ENCODE peak calls at places on chromosomes 5 and 9, in seven cellular contexts. K is aorta, C is BE2C, T is upper lobe of left lung, Z is spleen, P is sigmoid colon, W is HAP-1. X is an unnamed sample. For H3K4me1, the result is how much of the 10 kb centered on the place peaks cover.

GRCh38 chr5:68240771-68241170 is 25.2 kb downstream of the PIK3R1 start:
- DNase-seq in K (no peak), C (no peak), T (no peak), Z (no peak), P (no peak), W (no peak), X (no peak)

GRCh38 chr9:9747787-9748186 is 865.0 kb downstream of the PTPRD start:
- DNase-seq in K (no peak), C (no peak), T (no peak), Z (no peak), P (no peak), W (no peak), X (no peak)

GRCh38 chr5:106876665-106877194 is 794.0 kb downstream of the EFNA5 start:
- DNase-seq in K (no peak), C (no peak), T (no peak), Z (no peak), P (no peak), W (no peak), X (no peak)

GRCh38 chr5:105882956-105883481 is 1787.7 kb downstream of the EFNA5 start:
- DNase-seq in K (no peak), C (no peak), T (no peak), Z (peak), P (no peak), W (no peak), X (no peak)

GRCh38 chr5:108642170-108642906 is 105.4 kb upstream of the FER start:
- DNase-seq in K (no peak), C (peak), T (peak), Z (no peak), P (no peak), W (peak), X (peak)

GRCh38 chr9:19185191-19185590 is 45.3 kb upstream of the DENND4C start:
- DNase-seq in K (no peak), C (no peak), T (no peak), Z (no peak), P (no peak), W (no peak), X (no peak)

GRCh38 chr5:174910245-174910737 is 185.9 kb downstream of the MSX2 start:
- DNase-seq in K (peak), C (peak), T (peak), Z (peak), P (peak), W (peak), X (peak)

GRCh38 chr5:89327621-89328020 is 444.6 kb upstream of the MEF2C start:
- DNase-seq in K (no peak), C (no peak), T (no peak), Z (no peak), P (no peak), W (no peak), X (no peak)

GRCh38 chr5:174344335-174344734 is 298.8 kb downstream of the NSG2 start:
- DNase-seq in K (no peak), C (no peak), T (no peak), Z (no peak), P (no peak), W (no peak), X (no peak)

GRCh38 chr5:124889522-124889828 is 143.0 kb upstream of the ZNF608 start:
- DNase-seq in K (no peak), C (no peak), T (no peak), Z (no peak), P (no peak), W (no peak), X (no peak)

GRCh38 chr9:107119294-107119693 is 163.8 kb upstream of the RAD23B start:
- DNase-seq in K (no peak), C (no peak), T (no peak), Z (no peak), P (no peak), W (no peak), X (no peak)

GRCh38 chr5:115685966-115686691 is 60.3 kb upstream of the TMED7 start:
- DNase-seq in K (no peak), C (peak), T (no peak), Z (no peak), P (peak), W (peak), X (no peak)

GRCh38 chr5:74667396-74667795 is 17.6 kb upstream of the HEXB start:
- DNase-seq in K (no peak), C (no peak), T (no peak), Z (no peak), P (no peak), W (no peak), X (no peak)

GRCh38 chr5:120150770-120151169 is 313.3 kb upstream of the PRR16 start:
- DNase-seq in K (no peak), C (no peak), T (no peak), Z (no peak), P (no peak), W (no peak), X (no peak)

GRCh38 chr5:2553611-2554010 is 197.9 kb downstream of the IRX2 start:
- DNase-seq in K (no peak), C (no peak), T (no peak), Z (no peak), P (no peak), W (no peak), X (no peak)

GRCh38 chr5:65816729-65817128 is 94.7 kb downstream of the NLN start:
- DNase-seq in K (no peak), C (no peak), T (no peak), Z (no peak), P (no peak), W (no peak), X (no peak)

GRCh38 chr5:7910738-7911428 is 41.9 kb downstream of the MTRR start:
- DNase-seq in K (no peak), C (no peak), T (no peak), Z (no peak), P (no peak), W (no peak), X (no peak)

GRCh38 chr9:32589083-32589713 is 16.2 kb upstream of the NDUFB6 start:
- DNase-seq in K (no peak), C (no peak), T (no peak), Z (no peak), P (no peak), W (peak), X (peak)

GRCh38 chr5:37668524-37669047 is 171.3 kb downstream of the GDNF start:
- DNase-seq in K (peak), C (no peak), T (peak), Z (no peak), P (peak), W (no peak), X (no peak)

GRCh38 chr9:121326130-121326838 is 43.8 kb downstream of the STOM start:
- DNase-seq in K (peak), C (peak), T (peak), Z (peak), P (peak), W (no peak), X (no peak)

GRCh38 chr9:71755869-71756268 is 12.4 kb downstream of the CEMIP2 start:
- DNase-seq in K (no peak), C (no peak), T (no peak), Z (no peak), P (no peak), W (no peak), X (no peak)

GRCh38 chr9:122334916-122335315 is 35.9 kb upstream of the PTGS1 start:
- DNase-seq in K (no peak), C (no peak), T (no peak), Z (no peak), P (no peak), W (no peak), X (no peak)

GRCh38 chr5:172823840-172824362 is 10.2 kb upstream of the ERGIC1 start:
- DNase-seq in K (peak), C (no peak), T (no peak), Z (no peak), P (no peak), W (no peak), X (no peak)

GRCh38 chr5:113450366-113451328 is 15.9 kb upstream of the TSSK1B start:
- DNase-seq in K (no peak), C (no peak), T (no peak), Z (no peak), P (no peak), W (no peak), X (no peak)

GRCh38 chr9:89659473-89660256 is 54.9 kb downstream of the GADD45G start:
- DNase-seq in K (no peak), C (no peak), T (no peak), Z (peak), P (peak), W (no peak), X (no peak)

GRCh38 chr5:138065102-138065501 is 18.7 kb upstream of the WNT8A start:
- DNase-seq in K (no peak), C (peak), T (no peak), Z (no peak), P (no peak), W (no peak), X (no peak)

GRCh38 chr5:15791274-15791673 is 291.3 kb downstream of the FBXL7 start:
- DNase-seq in K (no peak), C (no peak), T (no peak), Z (no peak), P (no peak), W (no peak), X (no peak)

GRCh38 chr5:138095100-138095907 is 11.5 kb downstream of the WNT8A start:
- DNase-seq in K (no peak), C (no peak), T (no peak), Z (no peak), P (no peak), W (peak), X (no peak)

GRCh38 chr9:110952018-110952864 is 86.0 kb downstream of the LPAR1 start:
- DNase-seq in K (no peak), C (no peak), T (no peak), Z (no peak), P (no peak), W (no peak), X (no peak)

GRCh38 chr5:147613359-147613758 is 103.5 kb upstream of the DPYSL3 start:
- DNase-seq in K (no peak), C (no peak), T (no peak), Z (no peak), P (no peak), W (no peak), X (no peak)

GRCh38 chr5:131756942-131757341 is 39.9 kb downstream of the FNIP1 start:
- DNase-seq in K (no peak), C (no peak), T (no peak), Z (no peak), P (no peak), W (no peak), X (no peak)

GRCh38 chr9:100222674-100223073 is 123.6 kb downstream of the INVS start:
- DNase-seq in K (no peak), C (no peak), T (no peak), Z (no peak), P (no peak), W (peak), X (no peak)

GRCh38 chr5:168779333-168779732 is 200.2 kb upstream of the PANK3 start:
- DNase-seq in K (no peak), C (no peak), T (no peak), Z (no peak), P (no peak), W (no peak), X (no peak)

GRCh38 chr5:104444656-104445055 is 882.1 kb upstream of the NUDT12 start:
- DNase-seq in K (no peak), C (no peak), T (no peak), Z (no peak), P (no peak), W (no peak), X (no peak)

GRCh38 chr5:22908129-22908528 is 55.0 kb upstream of the CDH12 start:
- DNase-seq in K (no peak), C (no peak), T (no peak), Z (no peak), P (no peak), W (no peak), X (no peak)

GRCh38 chr5:6750142-6750840 is 37.1 kb downstream of the TENT4A start:
- DNase-seq in K (no peak), C (no peak), T (no peak), Z (peak), P (peak), W (no peak), X (no peak)

GRCh38 chr5:175784230-175784629 is 87.1 kb upstream of the CPLX2 start:
- DNase-seq in K (no peak), C (no peak), T (no peak), Z (no peak), P (no peak), W (no peak), X (no peak)

GRCh38 chr5:148005788-148006520 is 57.8 kb upstream of the SPINK5 start:
- DNase-seq in K (no peak), C (peak), T (no peak), Z (no peak), P (no peak), W (peak), X (no peak)

GRCh38 chr9:131734165-131734610 is 5.7 kb downstream of the RAPGEF1 start:
- DNase-seq in K (peak), C (peak), T (peak), Z (peak), P (no peak), W (no peak), X (peak)
- H3K4me1 ChIP-seq in K (under half), C (under half), T (half or more), Z (half or more), P (half or more), W (under half), X (half or more)

DNA sequence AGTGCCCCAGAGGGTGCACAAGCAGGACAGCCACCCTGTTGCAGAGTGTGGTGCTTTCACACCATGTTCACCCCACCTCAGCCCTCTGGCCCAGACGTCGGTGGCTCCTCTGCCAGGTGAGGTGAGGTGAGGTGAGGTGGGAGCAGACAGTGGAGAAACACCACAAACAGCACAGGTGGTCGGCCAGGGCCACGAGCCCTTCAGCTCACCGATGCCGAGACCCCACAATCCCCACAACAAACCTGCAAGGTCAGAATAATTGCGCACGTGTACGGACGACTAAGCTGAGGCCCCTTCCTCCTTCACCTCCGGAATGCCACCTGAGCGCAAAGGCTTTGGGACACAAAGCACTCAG is 10.5 kb downstream of the BRD3 start:
- DNase-seq in K (peak), C (no peak), T (no peak), Z (peak), P (no peak), W (no peak), X (no peak)
- H3K4me1 ChIP-seq in K (under half), C (under half), T (half or more), Z (half or more), P (half or more), W (under half), X (under half)

GRCh38 chr9:79661926-79662552 is 90.3 kb downstream of the TLE4 start:
- DNase-seq in K (no peak), C (no peak), T (no peak), Z (no peak), P (no peak), W (no peak), X (no peak)

GRCh38 chr9:79660615-79661014 is 88.8 kb downstream of the TLE4 start:
- DNase-seq in K (no peak), C (peak), T (no peak), Z (no peak), P (no peak), W (no peak), X (no peak)

GRCh38 chr9:79663299-79663698 is 91.5 kb downstream of the TLE4 start:
- DNase-seq in K (no peak), C (no peak), T (no peak), Z (no peak), P (no peak), W (peak), X (no peak)

GRCh38 chr9:79662553-79662956 is 90.8 kb downstream of the TLE4 start:
- DNase-seq in K (no peak), C (no peak), T (no peak), Z (no peak), P (no peak), W (peak), X (no peak)

GRCh38 chr9:79661279-79661678 is 89.5 kb downstream of the TLE4 start:
- DNase-seq in K (no peak), C (no peak), T (no peak), Z (no peak), P (no peak), W (no peak), X (no peak)
- H3K4me1 ChIP-seq in K (under half), C (under half), T (under half), Z (under half), P (under half), W (under half), X (under half)

GRCh38 chr5:180801596-180802324 is 846 bp downstream of the MGAT1 start:
- DNase-seq in K (no peak), C (no peak), T (no peak), Z (peak), P (peak), W (no peak), X (no peak)

GRCh38 chr5:180804129-180804601 is 1.6 kb upstream of the MGAT1 start:
- DNase-seq in K (no peak), C (no peak), T (no peak), Z (peak), P (peak), W (no peak), X (no peak)

GRCh38 chr5:180806351-180807011 is 3.9 kb upstream of the MGAT1 start:
- DNase-seq in K (no peak), C (peak), T (peak), Z (no peak), P (peak), W (no peak), X (no peak)

GRCh38 chr5:180802325-180803180 is at the start of gene MGAT1:
- DNase-seq in K (peak), C (peak), T (peak), Z (peak), P (peak), W (peak), X (peak)

GRCh38 chr5:180803181-180804128 is 849 bp upstream of the MGAT1 start:
- DNase-seq in K (peak), C (no peak), T (peak), Z (peak), P (peak), W (no peak), X (peak)
- H3K4me1 ChIP-seq in K (under half), C (under half), T (half or more), Z (half or more), P (half or more), W (under half), X (half or more)

GRCh38 chr5:139708434-139708849 is 60.3 kb downstream of the CXXC5 start:
- DNase-seq in K (no peak), C (no peak), T (no peak), Z (no peak), P (no peak), W (no peak), X (no peak)
- H3K4me1 ChIP-seq in K (under half), C (under half), T (under half), Z (under half), P (under half), W (under half), X (under half)

DNA sequence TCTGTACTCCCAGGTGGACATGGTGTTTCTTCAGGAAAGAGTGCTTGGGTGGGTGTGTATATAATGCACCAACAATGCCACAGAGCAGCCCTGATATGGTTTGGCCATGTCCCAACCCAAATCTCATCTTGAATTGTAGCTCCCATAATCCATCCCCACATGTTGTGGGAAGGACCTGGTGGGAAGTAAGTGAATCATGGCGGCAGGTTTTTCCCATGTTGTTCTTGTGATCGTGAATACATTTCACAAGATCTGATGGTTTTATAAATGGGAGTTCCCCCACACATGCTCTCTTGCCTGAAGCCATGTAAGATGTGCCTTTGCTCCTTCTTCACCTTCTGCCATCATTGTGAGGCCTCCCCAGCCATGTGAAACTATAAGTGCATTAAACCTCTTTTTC is 158.5 kb downstream of the NR3C1 start:
- DNase-seq in K (no peak), C (no peak), T (no peak), Z (no peak), P (no peak), W (no peak), X (no peak)
- H3K4me1 ChIP-seq in K (under half), C (under half), T (under half), Z (under half), P (under half), W (under half), X (under half)

GRCh38 chr9:69499959-69500358 is 172.2 kb downstream of the APBA1 start:
- DNase-seq in K (no peak), C (no peak), T (no peak), Z (no peak), P (no peak), W (no peak), X (no peak)

GRCh38 chr9:69500925-69501324 is 171.2 kb downstream of the APBA1 start:
- DNase-seq in K (no peak), C (no peak), T (no peak), Z (no peak), P (no peak), W (no peak), X (no peak)

GRCh38 chr9:69502671-69503301 is 169.4 kb downstream of the APBA1 start:
- DNase-seq in K (no peak), C (no peak), T (no peak), Z (no peak), P (no peak), W (no peak), X (no peak)

GRCh38 chr9:69499401-69499800 is 172.8 kb downstream of the APBA1 start:
- DNase-seq in K (no peak), C (no peak), T (no peak), Z (no peak), P (no peak), W (no peak), X (no peak)

DNA sequence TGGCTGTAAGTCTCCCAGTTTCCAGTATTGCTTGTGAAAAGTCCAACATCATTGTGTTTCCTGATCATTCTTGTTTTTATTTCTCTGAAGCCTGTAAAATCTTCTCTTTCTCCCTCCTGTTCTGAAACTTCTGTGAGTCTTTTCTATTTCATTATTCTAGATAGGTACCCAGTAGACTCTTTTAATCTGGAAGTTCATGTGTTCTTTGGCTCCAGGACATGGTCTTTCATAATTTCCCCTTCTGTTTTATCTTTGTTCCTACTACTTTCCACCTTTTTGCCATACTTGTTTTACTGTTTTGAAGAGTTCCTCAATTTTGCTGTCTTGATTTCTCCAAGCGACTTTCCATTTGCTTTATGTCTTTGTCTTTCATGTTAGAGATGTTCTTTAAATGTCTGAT is 168.1 kb downstream of the APBA1 start:
- DNase-seq in K (no peak), C (no peak), T (no peak), Z (no peak), P (no peak), W (no peak), X (no peak)
- H3K4me1 ChIP-seq in K (under half), C (under half), T (under half), Z (under half), P (under half), W (under half), X (under half)

DNA sequence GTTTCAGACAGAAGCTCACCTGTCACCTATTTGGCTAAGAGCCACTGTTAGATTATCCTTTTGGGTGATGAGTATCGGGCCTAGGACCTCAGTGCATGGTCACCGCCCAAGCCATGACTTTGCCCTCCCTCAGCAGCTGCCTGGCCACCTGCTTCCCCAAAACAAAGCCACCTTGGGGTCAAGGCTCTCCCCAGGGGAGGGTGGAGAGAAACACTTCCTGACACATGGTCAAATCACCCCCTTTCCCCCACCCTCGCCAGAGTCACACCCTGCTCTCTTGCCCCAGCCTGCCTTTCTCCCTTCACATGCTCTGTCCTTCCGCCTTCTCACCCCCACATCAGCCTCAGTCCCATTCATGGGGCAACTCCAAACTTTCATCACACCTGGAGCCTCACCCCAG is 1.7 kb upstream of the HBEGF start:
- DNase-seq in K (no peak), C (no peak), T (no peak), Z (no peak), P (no peak), W (no peak), X (no peak)
- H3K4me1 ChIP-seq in K (under half), C (under half), T (under half), Z (under half), P (under half), W (under half), X (under half)

GRCh38 chr9:136343884-136344269 is 16.5 kb downstream of the GPSM1 start:
- DNase-seq in K (no peak), C (no peak), T (no peak), Z (no peak), P (no peak), W (no peak), X (no peak)
- H3K4me1 ChIP-seq in K (under half), C (under half), T (half or more), Z (under half), P (under half), W (under half), X (under half)